ENCODE peak calls at places on chromosome 20, in seven cellular contexts. W, A, O, P, H, G and E are unnamed samples.
A peak's percentile ranks its signal among the peaks of the same experiment; 100 is the strongest.

GRCh38 chr20:44768854-44769480 is 23.3 kb downstream of the KCNK15 start:
- DNase-seq in P (no peak), O (no peak), H (no peak), W (no peak), G (no peak), A (no peak), E (no peak)

GRCh38 chr20:20480689-20481088 is 112.8 kb downstream of the INSM1 start:
- DNase-seq in A (no peak), G (no peak), W (no peak), H (no peak), O (no peak), P (no peak), E (peak; percentile 84)

GRCh38 chr20:19211252-19211651 is 1.2 kb upstream of the SLC24A3 start:
- DNase-seq in A (no peak), G (no peak), H (no peak), O (no peak), W (no peak), P (no peak), E (no peak)

GRCh38 chr20:16434087-16434664 is 139.1 kb downstream of the KIF16B start:
- DNase-seq in W (peak; percentile 47), O (peak; percentile 63), P (peak; percentile 63), H (peak; percentile 75), A (peak; percentile 65), G (peak; percentile 46), E (peak; percentile 18)

GRCh38 chr20:15318682-15319081 is 981.3 kb upstream of the FLRT3 start:
- DNase-seq in W (no peak), G (no peak), H (no peak), O (no peak), P (no peak), A (no peak), E (no peak)

GRCh38 chr20:13029687-13030510 is 21.1 kb downstream of the SPTLC3 start:
- DNase-seq in O (no peak), A (no peak), W (peak; percentile 67), P (peak; percentile 43), H (peak; percentile 80), G (no peak), E (peak; percentile 84)

GRCh38 chr20:15862178-15862577 is 711.1 kb downstream of the KIF16B start:
- DNase-seq in O (no peak), A (no peak), H (no peak), W (no peak), P (no peak), G (no peak), E (no peak)

GRCh38 chr20:51410586-51411325 is 131.8 kb downstream of the NFATC2 start:
- DNase-seq in O (no peak), G (no peak), A (no peak), H (no peak), W (no peak), P (no peak), E (no peak)

GRCh38 chr20:20740595-20740994 is 28.2 kb upstream of the RALGAPA2 start:
- DNase-seq in H (no peak), O (no peak), A (no peak), P (no peak), W (no peak), G (no peak), E (no peak)

GRCh38 chr20:43969501-43969900 is 54.8 kb downstream of the TOX2 start:
- DNase-seq in W (no peak), G (no peak), O (no peak), H (no peak), P (no peak), A (no peak), E (no peak)

GRCh38 chr20:2385496-2385895 is 4.8 kb downstream of the TGM6 start:
- DNase-seq in P (no peak), H (no peak), W (no peak), A (no peak), G (no peak), O (no peak), E (no peak)

GRCh38 chr20:39103732-39104131 is 141.6 kb downstream of the DHX35 start:
- DNase-seq in P (no peak), W (no peak), G (no peak), A (no peak), O (no peak), H (no peak), E (no peak)

GRCh38 chr20:35821807-35822242 is 50.0 kb downstream of the PHF20 start:
- DNase-seq in P (no peak), G (no peak), O (no peak), H (peak; percentile 23), W (no peak), A (no peak), E (peak; percentile 79)

GRCh38 chr20:61803903-61804804 is 261.5 kb downstream of the TAF4 start:
- DNase-seq in W (no peak), H (no peak), G (no peak), O (peak; percentile 3), A (no peak), P (no peak), E (peak; percentile 7)

GRCh38 chr20:43916875-43917371 is 2.3 kb downstream of the TOX2 start:
- DNase-seq in H (no peak), O (peak; percentile 23), A (no peak), G (no peak), W (no peak), P (no peak), E (peak; percentile 45)

GRCh38 chr20:60264024-60264709 is 305.9 kb downstream of the CDH26 start:
- DNase-seq in G (peak; percentile 16), A (no peak), H (no peak), O (no peak), W (no peak), P (no peak), E (no peak)

GRCh38 chr20:54054516-54054915 is 15.9 kb downstream of the BCAS1 start:
- DNase-seq in P (no peak), O (no peak), H (no peak), W (no peak), G (no peak), A (no peak), E (no peak)

GRCh38 chr20:18164356-18164755 is 26.7 kb downstream of the KAT14 start:
- DNase-seq in O (no peak), G (no peak), A (no peak), P (no peak), W (no peak), H (no peak), E (peak; percentile 56)

GRCh38 chr20:5044075-5044620 is 42.8 kb upstream of the SLC23A2 start:
- DNase-seq in G (no peak), P (no peak), A (no peak), W (no peak), O (no peak), H (no peak), E (no peak)

GRCh38 chr20:10609276-10609675 is 64.5 kb downstream of the JAG1 start:
- DNase-seq in H (no peak), A (no peak), P (no peak), W (no peak), O (no peak), G (no peak), E (peak; percentile 86)

GRCh38 chr20:49987015-49987867 is 4.5 kb downstream of the SNAI1 start:
- DNase-seq in H (no peak), W (no peak), G (no peak), O (no peak), P (no peak), A (peak; percentile 66), E (peak; percentile 50)
- H3K4me1 ChIP-seq in H (peaks cover 67% of the 10 kb centered on the region), W (peaks cover 74% of the 10 kb centered on the region), G (peaks cover 62% of the 10 kb centered on the region), O (no peaks in the 10 kb centered on the region), P (peaks cover 54% of the 10 kb centered on the region), A (peaks cover 64% of the 10 kb centered on the region), E (peaks cover 48% of the 10 kb centered on the region)

GRCh38 chr20:58481541-58482021 is 33.6 kb downstream of the APCDD1L start:
- DNase-seq in W (peak; percentile 15), G (no peak), H (peak; percentile 42), A (peak; percentile 82), O (no peak), P (peak; percentile 36), E (no peak)
- TF ChIP-seq USF2 in W (no peak), G (no peak), H (no peak), A (no peak), O (no peak), P (no peak), E (no peak)

GRCh38 chr20:25058051-25058796 is at the start of gene ACSS1:
- DNase-seq in A (peak; percentile 62), G (peak; percentile 63), P (no peak), O (peak; percentile 62), W (peak; percentile 72), H (no peak), E (peak; percentile 31)
- H3K4me1 ChIP-seq in A (peaks cover 24% of the 10 kb centered on the region), G (peaks cover 15% of the 10 kb centered on the region), P (peaks cover 3% of the 10 kb centered on the region), O (peaks cover 37% of the 10 kb centered on the region), W (peaks cover 48% of the 10 kb centered on the region), H (peaks cover 96% of the 10 kb centered on the region), E (peaks cover 10% of the 10 kb centered on the region)

GRCh38 chr20:32976746-32977145 is 27.5 kb downstream of the SUN5 start:
- DNase-seq in W (no peak), H (no peak), P (no peak), G (no peak), A (no peak), O (no peak), E (no peak)

GRCh38 chr20:32975698-32976674 is 28.2 kb downstream of the SUN5 start:
- DNase-seq in O (no peak), A (no peak), G (no peak), H (peak; percentile 89), W (no peak), P (no peak), E (no peak)

GRCh38 chr20:32979201-32979998 is 24.8 kb downstream of the SUN5 start:
- DNase-seq in P (no peak), G (no peak), A (no peak), W (no peak), H (no peak), O (no peak), E (no peak)

GRCh38 chr20:32978009-32978335 is 26.3 kb downstream of the SUN5 start:
- DNase-seq in A (no peak), H (no peak), W (no peak), O (no peak), G (no peak), P (no peak), E (no peak)

DNA sequence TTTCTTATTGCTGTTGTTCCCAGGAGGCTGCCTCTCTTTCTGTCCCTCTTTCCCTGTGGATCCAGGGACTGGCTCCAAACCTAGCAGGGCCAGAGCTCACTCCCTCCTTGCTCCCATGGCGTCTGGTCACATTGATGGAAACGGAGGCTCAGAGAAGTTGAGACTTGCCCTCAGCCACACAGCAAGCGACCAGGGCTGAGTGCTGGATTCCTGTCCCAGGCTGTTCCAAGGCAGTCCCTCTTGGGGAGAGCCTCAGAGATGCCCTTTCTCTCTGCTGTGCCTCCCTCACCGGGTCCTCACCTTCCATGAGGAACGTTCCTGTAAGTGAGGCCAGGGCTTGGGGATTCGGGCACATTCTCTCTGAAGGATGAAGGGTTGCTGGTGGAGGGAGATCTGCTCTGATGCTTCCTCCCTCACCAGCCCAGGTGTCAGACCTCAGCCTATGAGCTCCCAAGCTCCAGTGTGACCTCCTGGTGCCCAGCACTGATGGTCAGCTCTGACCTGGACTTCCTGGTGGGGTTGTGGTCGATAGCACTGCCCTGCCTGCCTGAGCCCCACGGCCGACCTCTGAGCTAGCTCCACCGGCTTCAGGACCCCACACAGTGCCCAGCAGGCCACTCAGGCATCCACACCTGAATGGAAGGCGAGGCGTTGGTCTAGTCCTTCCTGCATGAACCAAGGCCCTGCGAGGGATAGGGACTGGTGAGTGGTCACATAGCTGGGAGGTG is 26.8 kb downstream of the SUN5 start:
- DNase-seq in P (no peak), H (no peak), O (no peak), W (no peak), G (no peak), A (no peak), E (no peak)
- TF ChIP-seq USF2 in P (no peak), H (no peak), O (no peak), W (no peak), G (no peak), A (no peak), E (no peak)

GRCh38 chr20:40943591-40943990 is 85.0 kb upstream of the TOP1 start:
- DNase-seq in A (no peak), G (no peak), O (no peak), P (no peak), H (no peak), W (no peak), E (no peak)
- H3K4me1 ChIP-seq in A (peaks cover 3% of the 10 kb centered on the region), G (no peaks in the 10 kb centered on the region), O (peaks cover 14% of the 10 kb centered on the region), P (peaks cover 2% of the 10 kb centered on the region), H (peaks cover 11% of the 10 kb centered on the region), W (no peaks in the 10 kb centered on the region), E (peaks cover 1% of the 10 kb centered on the region)